ENCODE peak calls at places on chromosomes 13 and 19, in eight cellular contexts. E is spleen, H is breast epithelium, I is stomach, Z is GM12891, V is SK-N-MC, P is vagina, G is sigmoid colon. D is an unnamed sample.

GRCh38 chr13:114179087-114179658 is at the start of gene CFAP97D2:
- DNase-seq in E (no peak), P (no peak), V (no peak), G (no peak), H (no peak), I (no peak), Z (no peak), D (no peak)

GRCh38 chr19:13902993-13903555 is 2.8 kb downstream of the BRME1 start:
- DNase-seq in G (no peak), V (no peak), H (no peak), I (no peak), E (no peak), Z (no peak), P (no peak), D (no peak)

GRCh38 chr19:5063873-5064645 is 95.1 kb downstream of the KDM4B start:
- DNase-seq in Z (no peak), I (no peak), E (no peak), P (no peak), V (no peak), G (no peak), H (no peak), D (no peak)

GRCh38 chr19:50300814-50301606 is 28.2 kb downstream of the KCNC3 start:
- DNase-seq in G (no peak), I (no peak), P (no peak), E (no peak), V (no peak), Z (no peak), H (no peak), D (no peak)

GRCh38 chr13:94233401-94233800 is 246.1 kb downstream of the DCT start:
- DNase-seq in V (no peak), P (no peak), E (no peak), Z (no peak), I (no peak), H (no peak), G (peak), D (no peak)

GRCh38 chr19:49469828-49470614 is 4.0 kb upstream of the FLT3LG start:
- DNase-seq in E (peak), H (no peak), P (no peak), V (no peak), I (peak), Z (no peak), G (no peak), D (peak)

GRCh38 chr19:16714702-16715294 is 4.8 kb upstream of the NWD1 start:
- DNase-seq in H (peak), P (no peak), I (peak), Z (no peak), V (no peak), G (no peak), E (peak), D (peak)

GRCh38 chr19:29988351-29988750 is 46.3 kb downstream of the URI1 start:
- DNase-seq in V (no peak), Z (no peak), E (no peak), H (no peak), I (no peak), G (no peak), P (no peak), D (no peak)

GRCh38 chr13:29362849-29363604 is 232.5 kb downstream of the SLC7A1 start:
- DNase-seq in H (no peak), E (no peak), Z (peak), V (peak), P (no peak), I (peak), G (no peak), D (peak)

DNA sequence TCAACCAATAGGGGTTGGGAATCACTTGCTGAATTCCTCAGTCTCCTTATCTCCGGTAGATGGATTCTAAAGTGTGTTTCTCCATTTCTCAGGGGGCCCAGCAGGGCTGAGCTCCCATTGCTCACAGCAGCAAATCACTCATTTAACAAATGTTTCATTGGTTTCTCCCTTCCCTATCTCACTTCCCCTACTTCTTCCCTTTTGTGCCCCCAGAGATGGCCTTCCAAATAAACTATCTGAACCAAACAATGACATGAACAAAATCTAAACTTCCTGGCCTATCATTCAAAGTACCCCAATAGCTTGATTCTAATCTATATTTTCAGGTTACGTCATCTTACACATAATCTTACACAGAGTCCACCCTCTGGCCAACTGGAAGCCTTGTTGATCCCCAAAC is 60.4 kb downstream of the DLEU7 start:
- DNase-seq in H (no peak), V (no peak), P (no peak), G (no peak), Z (no peak), E (no peak), I (no peak), D (no peak)
- TF ChIP-seq POLR2AphosphoS5 in H (no peak), V (no peak), P (no peak), G (no peak), Z (no peak), E (no peak), I (no peak), D (no peak)

GRCh38 chr19:55160986-55161365 is 3.4 kb upstream of the TNNI3 start:
- DNase-seq in G (no peak), V (no peak), I (no peak), E (no peak), P (no peak), Z (no peak), H (no peak), D (no peak)
- TF ChIP-seq POLR2AphosphoS5 in G (no peak), V (no peak), I (no peak), E (no peak), P (no peak), Z (no peak), H (no peak), D (no peak)

DNA sequence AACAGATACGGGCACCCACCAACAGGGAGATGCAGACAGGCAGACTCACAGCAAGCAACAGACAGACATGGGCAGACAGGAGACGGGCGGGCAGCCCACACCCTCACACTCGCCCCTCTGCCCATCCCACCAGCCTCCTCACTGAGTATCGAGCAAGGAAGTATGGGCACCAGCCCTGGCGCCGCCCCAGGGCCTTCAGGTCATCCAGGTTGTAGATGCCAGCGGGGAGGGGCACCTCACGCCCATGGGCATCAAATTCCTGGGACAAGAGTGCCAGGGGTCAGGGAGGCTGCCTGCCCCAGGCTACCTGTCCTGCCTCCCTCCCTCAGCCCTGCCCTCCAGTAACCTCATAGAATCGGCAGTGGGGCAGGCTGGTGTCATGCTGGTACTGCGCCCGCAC is 5.7 kb downstream of the ERCC2 start:
- DNase-seq in H (no peak), E (no peak), G (no peak), I (no peak), Z (no peak), V (no peak), P (no peak), D (no peak)
- TF ChIP-seq POLR2AphosphoS5 in H (no peak), E (no peak), G (no peak), I (no peak), Z (no peak), V (no peak), P (no peak), D (no peak)

GRCh38 chr19:37691881-37692504 is 27.6 kb downstream of the ZNF607 start:
- DNase-seq in H (peak), G (peak), I (peak), E (peak), Z (peak), P (no peak), V (no peak), D (peak)
- TF ChIP-seq POLR2AphosphoS5 in H (peak), G (peak), I (no peak), E (peak), Z (no peak), P (peak), V (peak), D (no peak)

D was measured in GM12892.